ENCODE peak calls at places on chromosomes 5 and 9, in five cellular contexts. C is hepatocyte; R is CD8-positive, alpha-beta T cell; B is Peyer's patch; F is heart left ventricle. G is an unnamed sample.

GRCh38 chr9:107141967-107142366 is 141.1 kb upstream of the RAD23B start:
- DNase-seq in B (no peak), R (no peak), F (no peak), C (peak), G (no peak)

GRCh38 chr5:35990524-35990923 is 666 bp downstream of the UGT3A1 start:
- DNase-seq in R (no peak), F (no peak), B (no peak), C (no peak), G (no peak)

GRCh38 chr5:84290161-84290560 is 94.5 kb downstream of the EDIL3 start:
- DNase-seq in R (no peak), C (peak), F (no peak), B (no peak), G (no peak)

GRCh38 chr9:27125030-27125429 is 16.0 kb downstream of the TEK start:
- DNase-seq in R (no peak), F (peak), C (peak), B (no peak), G (peak)

GRCh38 chr9:69740872-69741505 is 18.8 kb downstream of the PTAR1 start:
- DNase-seq in B (no peak), F (no peak), R (no peak), C (no peak), G (no peak)

GRCh38 chr5:135438712-135439111 is 8.4 kb downstream of the DCANP1 start:
- DNase-seq in C (no peak), F (no peak), R (no peak), B (no peak), G (no peak)

GRCh38 chr5:98016771-98017170 is 756.7 kb upstream of the RGMB start:
- DNase-seq in R (no peak), F (no peak), B (no peak), C (no peak), G (no peak)

GRCh38 chr9:106954562-106954961 is 91.6 kb downstream of the ZNF462 start:
- DNase-seq in C (no peak), B (no peak), R (no peak), F (no peak), G (no peak)

GRCh38 chr9:117076571-117077300 is 338.1 kb downstream of the ASTN2 start:
- DNase-seq in B (no peak), F (no peak), R (no peak), C (no peak), G (no peak)

GRCh38 chr9:38041564-38042267 is 27.3 kb downstream of the SHB start:
- DNase-seq in C (no peak), R (no peak), F (peak), B (no peak), G (no peak)

GRCh38 chr5:77356740-77357139 is 135.4 kb downstream of the WDR41 start:
- DNase-seq in B (no peak), F (no peak), C (no peak), R (no peak), G (no peak)

GRCh38 chr5:54610197-54610898 is 92.8 kb downstream of the SNX18 start:
- DNase-seq in C (no peak), F (no peak), B (peak), R (peak), G (no peak)

GRCh38 chr5:7995688-7996294 is 126.8 kb downstream of the MTRR start:
- DNase-seq in R (no peak), C (no peak), F (no peak), B (no peak), G (no peak)

GRCh38 chr9:27528886-27529315 is 713 bp downstream of the MOB3B start:
- DNase-seq in B (peak), R (peak), C (peak), F (peak), G (no peak)

GRCh38 chr5:21807953-21808352 is 1045.2 kb downstream of the CDH12 start:
- DNase-seq in R (no peak), C (no peak), B (no peak), F (no peak), G (no peak)

GRCh38 chr5:181207214-181207959 is 2.4 kb upstream of the TRIM7 start:
- DNase-seq in B (peak), F (peak), R (no peak), C (peak), G (peak)

GRCh38 chr9:120875643-120875953 is 1.4 kb downstream of the PHF19 start:
- DNase-seq in F (no peak), C (no peak), B (no peak), R (no peak), G (no peak)

GRCh38 chr9:33787839-33788238 is 7.5 kb upstream of the PRSS3 start:
- DNase-seq in R (no peak), B (no peak), C (no peak), F (peak), G (no peak)

GRCh38 chr9:20040991-20041606 is 252.3 kb upstream of the SLC24A2 start:
- DNase-seq in B (no peak), F (peak), C (no peak), R (no peak), G (no peak)

GRCh38 chr9:77743381-77743780 is 95.3 kb upstream of the GNA14 start:
- DNase-seq in R (no peak), C (no peak), B (no peak), F (no peak), G (no peak)

DNA sequence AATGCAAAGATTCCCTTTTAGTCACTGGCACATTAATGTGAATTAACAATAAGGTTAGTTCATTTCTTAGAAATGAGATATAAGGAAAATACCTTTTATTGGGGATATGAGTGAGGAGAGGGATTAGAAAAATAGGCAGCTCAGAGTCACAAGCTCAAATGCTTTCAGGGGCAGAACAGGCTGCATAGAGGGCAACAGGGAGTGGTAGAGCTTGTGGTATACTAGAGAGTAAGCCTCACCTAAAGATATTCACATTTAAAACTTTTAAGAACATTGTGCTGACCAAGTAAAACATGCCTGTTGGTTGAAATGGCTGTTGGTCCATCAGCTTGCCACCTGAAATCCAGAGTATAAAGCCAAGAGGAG is 34.7 kb downstream of the ZNF474 start:
- DNase-seq in B (no peak), C (no peak), F (no peak), R (no peak), G (no peak)
- H3K27ac ChIP-seq in B (no peak), C (peak), F (no peak), R (no peak), G (no peak)

DNA sequence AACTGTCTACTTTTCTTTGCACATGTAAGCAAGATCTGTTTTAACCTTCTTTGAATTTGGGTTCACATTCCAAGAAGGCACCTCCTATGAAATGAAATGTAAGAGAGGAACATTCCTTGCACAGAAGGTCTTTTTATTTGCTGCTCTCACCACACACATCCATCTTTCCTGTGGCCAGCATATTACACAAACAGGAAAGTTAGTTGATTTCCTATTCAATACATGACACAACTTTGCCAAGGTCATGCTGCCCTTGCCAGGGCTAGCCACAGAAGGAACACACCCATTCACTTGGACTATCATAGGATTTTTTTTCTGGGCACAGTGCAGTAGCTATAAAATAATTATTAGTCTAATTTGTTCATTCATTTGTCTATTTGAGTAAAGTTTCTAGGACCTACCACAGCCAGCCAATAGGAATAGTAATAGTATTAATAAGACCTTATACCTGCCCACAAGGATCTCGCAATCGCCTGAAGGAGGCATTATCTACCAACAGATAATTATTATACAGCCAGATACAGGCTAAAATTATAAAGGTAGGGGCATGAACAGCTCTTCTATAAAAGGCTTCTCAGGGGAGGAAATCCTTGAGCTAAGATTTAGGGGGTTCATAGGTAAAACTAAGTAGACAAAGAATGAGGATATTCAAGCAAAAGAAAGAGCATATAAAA is 78.1 kb upstream of the NREP start:
- DNase-seq in B (no peak), C (no peak), F (no peak), R (no peak), G (no peak)
- TF ChIP-seq CTCF in B (no peak), C (no peak), F (no peak), R (no peak), G (no peak)

GRCh38 chr5:23494558-23494957 is 12.9 kb upstream of the PRDM9 start:
- DNase-seq in R (no peak), C (no peak), B (no peak), F (no peak), G (no peak)
- H3K27ac ChIP-seq in R (no peak), C (no peak), B (no peak), F (no peak), G (no peak)

GRCh38 chr9:109320734-109321448 is at the start of gene EPB41L4B:
- DNase-seq in C (peak), F (peak), R (peak), B (peak), G (peak)

GRCh38 chr9:109317979-109318671 is 2.7 kb downstream of the EPB41L4B start:
- DNase-seq in F (no peak), B (no peak), R (no peak), C (no peak), G (no peak)

GRCh38 chr9:109319072-109319630 is 1.7 kb downstream of the EPB41L4B start:
- DNase-seq in R (no peak), B (no peak), F (no peak), C (peak), G (no peak)

GRCh38 chr9:109320338-109320733 is 523 bp downstream of the EPB41L4B start:
- DNase-seq in B (no peak), F (no peak), R (no peak), C (peak), G (no peak)

DNA sequence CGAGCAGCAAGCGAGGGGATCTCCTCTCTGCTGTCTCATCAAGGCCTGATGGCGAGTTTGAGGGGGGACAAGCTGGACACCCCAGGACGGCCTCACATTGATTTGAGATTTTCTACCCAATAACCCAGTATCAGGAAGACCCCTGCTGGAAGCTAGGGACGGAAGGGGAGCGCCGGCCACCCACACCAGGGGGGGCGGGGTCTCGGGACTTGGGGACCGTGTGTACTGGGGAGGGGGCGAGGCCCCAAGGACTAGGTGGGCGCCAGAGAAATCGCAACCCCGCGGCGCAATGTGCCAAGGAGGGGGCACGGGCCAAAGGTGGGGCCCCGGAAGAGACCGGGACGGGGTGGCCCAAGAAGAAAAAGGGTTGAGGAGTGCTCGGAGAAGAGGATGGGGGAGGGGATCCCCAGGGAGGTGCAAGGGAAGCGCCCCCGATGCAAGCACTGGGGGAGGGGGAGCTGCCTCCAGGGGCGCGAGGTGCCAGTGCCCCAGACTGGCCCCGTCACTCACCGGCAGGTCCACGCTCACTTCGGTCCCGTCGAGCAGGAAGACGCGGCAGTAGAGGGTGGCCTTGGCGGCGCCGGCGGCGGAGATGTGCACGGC is 1.1 kb downstream of the EPB41L4B start:
- DNase-seq in C (peak), F (no peak), B (no peak), R (no peak), G (no peak)
- TF ChIP-seq CTCF in C (peak), F (no peak), B (no peak), R (no peak), G (no peak)

GRCh38 chr5:137733011-137733410 is 2.9 kb downstream of the KLHL3 start:
- DNase-seq in C (no peak), F (no peak), R (no peak), B (no peak), G (no peak)

GRCh38 chr5:137735531-137736284 is at the start of gene KLHL3:
- DNase-seq in F (peak), R (no peak), C (peak), B (peak), G (peak)

GRCh38 chr5:137733922-137734695 is 1.8 kb downstream of the KLHL3 start:
- DNase-seq in C (no peak), R (no peak), F (no peak), B (no peak), G (no peak)

GRCh38 chr5:137737349-137738256 is 1.7 kb upstream of the KLHL3 start:
- DNase-seq in F (peak), R (no peak), C (no peak), B (no peak), G (no peak)

DNA sequence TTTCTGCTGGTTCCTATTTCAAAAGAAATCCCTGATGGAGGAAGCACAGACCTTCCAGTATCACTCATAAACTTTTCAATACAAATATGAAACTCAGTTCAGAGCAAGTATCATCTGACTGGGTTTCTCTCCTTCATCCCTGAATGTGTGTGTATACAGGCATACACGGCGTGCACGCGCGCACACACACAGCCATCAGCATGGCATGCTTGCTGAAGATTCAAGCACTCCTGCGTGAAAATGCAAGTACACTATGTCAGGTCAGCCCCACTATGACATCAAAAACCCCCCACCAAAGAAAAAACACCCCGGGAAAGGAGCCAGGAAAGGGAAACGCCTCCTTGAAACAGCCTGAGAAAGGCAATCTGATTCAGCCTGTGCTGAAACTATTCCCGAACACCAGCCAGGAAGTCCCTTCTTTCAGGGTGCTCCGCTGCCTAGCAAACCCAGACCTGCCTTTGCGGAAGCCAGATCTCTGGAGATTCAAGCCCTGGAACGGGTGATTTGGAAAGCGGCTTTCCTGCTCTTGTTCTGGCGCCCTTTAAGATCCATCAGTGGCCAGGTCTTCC is 843 bp downstream of the KLHL3 start:
- DNase-seq in C (peak), B (peak), R (no peak), F (peak), G (peak)
- H3K27ac ChIP-seq in C (peak), B (peak), R (peak), F (peak), G (peak)

DNA sequence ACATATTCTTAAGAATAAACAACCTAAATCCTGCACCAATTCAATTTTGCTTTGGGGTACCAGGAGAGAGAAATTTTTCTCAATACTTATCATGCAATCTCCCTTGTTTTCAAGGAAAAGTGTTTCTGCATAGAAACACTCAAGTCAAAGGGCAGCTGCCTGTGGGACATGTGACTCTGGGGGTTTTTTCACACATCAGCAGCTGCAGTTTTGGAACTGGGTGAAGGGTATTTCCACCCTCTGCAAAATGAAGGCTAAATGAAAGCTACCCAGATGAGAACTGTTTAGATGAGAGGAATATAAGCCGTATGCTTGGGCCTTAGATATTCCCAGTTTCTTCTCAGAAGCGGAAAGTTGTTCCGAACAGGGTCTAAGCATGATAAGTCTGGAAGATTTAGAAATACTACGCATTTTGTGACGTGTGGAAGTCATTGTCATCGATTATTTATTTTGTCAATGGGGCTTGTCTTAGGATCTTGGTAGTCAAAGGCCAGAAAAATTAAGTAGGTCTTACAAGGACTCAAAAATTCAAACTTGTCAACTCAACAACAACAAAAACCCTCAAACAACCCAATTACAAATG is 64.3 kb upstream of the BOD1 start:
- DNase-seq in C (no peak), F (no peak), R (no peak), B (peak), G (no peak)
- TF ChIP-seq CTCF in C (no peak), F (no peak), R (no peak), B (no peak), G (no peak)

GRCh38 chr5:178762960-178763359 is 32.5 kb upstream of the ZNF354A start:
- DNase-seq in R (no peak), F (no peak), C (no peak), B (no peak), G (no peak)
- H3K27ac ChIP-seq in R (no peak), F (no peak), C (no peak), B (no peak), G (no peak)

GRCh38 chr9:124121725-124122124 is 110.2 kb downstream of the LHX2 start:
- DNase-seq in B (no peak), C (no peak), F (no peak), R (no peak), G (no peak)

GRCh38 chr9:124122321-124122720 is 110.8 kb downstream of the LHX2 start:
- DNase-seq in R (no peak), B (no peak), C (no peak), F (no peak), G (no peak)

GRCh38 chr9:124120272-124120671 is 108.7 kb downstream of the LHX2 start:
- DNase-seq in C (no peak), B (no peak), R (no peak), F (no peak), G (no peak)

GRCh38 chr9:124124729-124125589 is 113.4 kb downstream of the LHX2 start:
- DNase-seq in F (no peak), B (no peak), C (no peak), R (no peak), G (no peak)

GRCh38 chr9:124122813-124123462 is 111.4 kb downstream of the LHX2 start:
- DNase-seq in C (no peak), B (no peak), R (no peak), F (no peak), G (no peak)
- TF ChIP-seq CTCF in C (peak), B (no peak), R (no peak), F (no peak), G (no peak)

G was measured in lung.